ENCODE peak calls at places on chromosomes 3 and 15, in nine cellular contexts. Q is right atrium auricular region, G is tibial nerve, O is brain microvascular endothelial cell, E is astrocyte, M is psoas muscle, C is testis, D is stomach, Y is right lobe of liver. N is an unnamed sample.

GRCh38 chr3:141419946-141420345 is 51.6 kb downstream of the ZBTB38 start:
- DNase-seq in Q (no peak), G (no peak), O (no peak), E (no peak), M (no peak), C (no peak), D (no peak), Y (no peak), N (no peak)

GRCh38 chr3:31346542-31346979 is 186.2 kb upstream of the STT3B start:
- DNase-seq in Q (no peak), G (no peak), O (no peak), E (no peak), M (no peak), C (no peak), D (no peak), Y (no peak), N (no peak)

GRCh38 chr3:8482263-8482662 is 19.4 kb upstream of the LMCD1 start:
- DNase-seq in Q (no peak), G (no peak), O (no peak), E (no peak), M (no peak), C (no peak), D (no peak), Y (no peak), N (no peak)

GRCh38 chr3:110846971-110847370 is 224.6 kb upstream of the NECTIN3 start:
- DNase-seq in Q (no peak), G (no peak), O (no peak), E (no peak), M (no peak), C (no peak), D (no peak), Y (no peak), N (no peak)

GRCh38 chr3:113128386-113129015 is 82.9 kb upstream of the BOC start:
- DNase-seq in Q (no peak), G (no peak), O (peak; percentile 9), E (peak; percentile 46), M (no peak), C (no peak), D (no peak), Y (no peak), N (no peak)

GRCh38 chr3:4550957-4551754 is 58.0 kb downstream of the ITPR1 start:
- DNase-seq in Q (no peak), G (no peak), O (no peak), E (no peak), M (no peak), C (peak; percentile 79), D (no peak), Y (no peak), N (no peak)

GRCh38 chr15:34851751-34852150 is 56.4 kb upstream of the ACTC1 start:
- DNase-seq in Q (no peak), G (no peak), O (no peak), E (no peak), M (no peak), C (no peak), D (no peak), Y (no peak), N (no peak)

GRCh38 chr3:30617069-30617468 is 10.7 kb downstream of the TGFBR2 start:
- DNase-seq in Q (no peak), G (no peak), O (no peak), E (no peak), M (no peak), C (no peak), D (no peak), Y (no peak), N (no peak)

GRCh38 chr15:63600001-63600645 is 2.9 kb downstream of the FBXL22 start:
- DNase-seq in Q (no peak), G (no peak), O (no peak), E (no peak), M (peak; percentile 43), C (no peak), D (no peak), Y (no peak), N (no peak)

GRCh38 chr15:34616613-34617012 is 33.2 kb upstream of the GOLGA8B start:
- DNase-seq in Q (no peak), G (no peak), O (peak; percentile 62), E (peak; percentile 36), M (no peak), C (peak; percentile 26), D (no peak), Y (no peak), N (no peak)

GRCh38 chr15:77019476-77020331 is 24.8 kb downstream of the PSTPIP1 start:
- DNase-seq in Q (no peak), G (no peak), O (peak; percentile 37), E (peak; percentile 30), M (no peak), C (no peak), D (no peak), Y (no peak), N (peak; percentile 54)

GRCh38 chr3:188827078-188827477 is 344.7 kb upstream of the TPRG1 start:
- DNase-seq in Q (no peak), G (no peak), O (no peak), E (no peak), M (no peak), C (no peak), D (no peak), Y (no peak), N (no peak)

GRCh38 chr3:29284578-29284977 is 3.7 kb downstream of the RBMS3 start:
- DNase-seq in Q (no peak), G (no peak), O (no peak), E (no peak), M (no peak), C (no peak), D (no peak), Y (no peak), N (no peak)

GRCh38 chr15:65424683-65425082 is 1.9 kb upstream of the IGDCC4 start:
- DNase-seq in Q (no peak), G (no peak), O (no peak), E (no peak), M (no peak), C (no peak), D (no peak), Y (no peak), N (no peak)
- H3K27me3 ChIP-seq in Q (no peaks in the 10 kb centered on the region), G (peaks cover 32% of the 10 kb centered on the region), O (no peaks in the 10 kb centered on the region), E (no peaks in the 10 kb centered on the region), M (no peaks in the 10 kb centered on the region), C (no peaks in the 10 kb centered on the region), D (peaks cover 40% of the 10 kb centered on the region), Y (no peaks in the 10 kb centered on the region), N (peaks cover 12% of the 10 kb centered on the region)

GRCh38 chr3:100600181-100601042 is 9.0 kb upstream of the ADGRG7 start:
- DNase-seq in Q (no peak), G (no peak), O (no peak), E (no peak), M (no peak), C (no peak), D (no peak), Y (no peak), N (no peak)

GRCh38 chr3:100605358-100605757 is 4.0 kb upstream of the ADGRG7 start:
- DNase-seq in Q (no peak), G (no peak), O (no peak), E (no peak), M (no peak), C (no peak), D (no peak), Y (no peak), N (no peak)

GRCh38 chr3:100606894-100607512 is 2.4 kb upstream of the ADGRG7 start:
- DNase-seq in Q (no peak), G (no peak), O (no peak), E (no peak), M (no peak), C (no peak), D (no peak), Y (no peak), N (no peak)

GRCh38 chr3:100602506-100603444 is 6.6 kb upstream of the ADGRG7 start:
- DNase-seq in Q (no peak), G (no peak), O (peak; percentile 43), E (peak; percentile 34), M (no peak), C (no peak), D (no peak), Y (no peak), N (no peak)

GRCh38 chr3:100603449-100603848 is 6.0 kb upstream of the ADGRG7 start:
- DNase-seq in Q (no peak), G (no peak), O (peak; percentile 29), E (no peak), M (no peak), C (no peak), D (no peak), Y (no peak), N (no peak)
- TF ChIP-seq CTCF in Q (no peak), G (no peak), O (peak; percentile 71), E (peak; percentile 48), M (peak; percentile 9), C (peak; percentile 18), D (no peak), Y (peak; percentile 54), N (peak; percentile 30)

GRCh38 chr15:44662478-44663409 is 718 bp downstream of the SPG11 start:
- DNase-seq in Q (peak; percentile 74), G (peak; percentile 18), O (peak; percentile 31), E (peak; percentile 40), M (peak; percentile 61), C (peak; percentile 76), D (peak; percentile 81), Y (peak; percentile 82), N (peak; percentile 88)

GRCh38 chr15:44668925-44669324 is 5.5 kb upstream of the SPG11 start:
- DNase-seq in Q (no peak), G (no peak), O (no peak), E (no peak), M (no peak), C (no peak), D (no peak), Y (no peak), N (no peak)

GRCh38 chr15:44663410-44664272 is at the start of gene SPG11:
- DNase-seq in Q (peak; percentile 98), G (peak; percentile 96), O (peak; percentile 98), E (peak; percentile 92), M (peak; percentile 97), C (peak; percentile 98), D (peak; percentile 99), Y (peak; percentile 96), N (peak; percentile 99)

GRCh38 chr15:44667039-44667360 is 3.5 kb upstream of the SPG11 start:
- DNase-seq in Q (no peak), G (no peak), O (no peak), E (no peak), M (no peak), C (no peak), D (no peak), Y (no peak), N (no peak)

GRCh38 chr15:44666208-44667038 is 3.0 kb upstream of the SPG11 start:
- DNase-seq in Q (no peak), G (no peak), O (no peak), E (no peak), M (no peak), C (no peak), D (no peak), Y (no peak), N (no peak)
- H3K27ac ChIP-seq in Q (no peak overlapping the region), G (peak overlapping the region; percentile 29), O (no peak overlapping the region), E (no peak overlapping the region), M (no peak overlapping the region), C (no peak overlapping the region), D (no peak overlapping the region), Y (no peak overlapping the region), N (peak overlapping the region; percentile 51)

DNA sequence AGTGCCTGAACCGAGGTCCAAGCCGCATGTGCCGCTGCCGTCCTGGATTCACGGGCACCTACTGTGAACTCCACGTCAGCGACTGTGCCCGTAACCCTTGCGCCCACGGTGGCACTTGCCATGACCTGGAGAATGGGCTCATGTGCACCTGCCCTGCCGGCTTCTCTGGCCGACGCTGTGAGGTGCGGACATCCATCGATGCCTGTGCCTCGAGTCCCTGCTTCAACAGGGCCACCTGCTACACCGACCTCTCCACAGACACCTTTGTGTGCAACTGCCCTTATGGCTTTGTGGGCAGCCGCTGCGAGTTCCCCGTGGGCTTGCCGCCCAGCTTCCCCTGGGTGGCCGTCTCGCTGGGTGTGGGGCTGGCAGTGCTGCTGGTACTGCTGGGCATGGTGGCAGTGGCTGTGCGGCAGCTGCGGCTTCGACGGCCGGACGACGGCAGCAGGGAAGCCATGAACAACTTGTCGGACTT is 7.1 kb downstream of the DLL4 start:
- DNase-seq in Q (no peak), G (no peak), O (no peak), E (no peak), M (no peak), C (no peak), D (no peak), Y (no peak), N (no peak)
- H3K27me3 ChIP-seq in Q (no peaks in the 10 kb centered on the region), G (peaks cover 18% of the 10 kb centered on the region), O (no peaks in the 10 kb centered on the region), E (peaks cover 6% of the 10 kb centered on the region), M (no peaks in the 10 kb centered on the region), C (no peaks in the 10 kb centered on the region), D (peaks cover 19% of the 10 kb centered on the region), Y (no peaks in the 10 kb centered on the region), N (peaks cover 10% of the 10 kb centered on the region)

N was measured in upper lobe of right lung.